ENCODE peak calls at places on chromosomes 5 and 9, in four cellular contexts. A is IMR-90, S is mammary epithelial cell, C is neuronal stem cell. U is an unnamed sample.

GRCh38 chr5:93620487-93621339 is 37.7 kb downstream of the NR2F1 start:
- DNase-seq in A (peak; percentile 68), S (peak; percentile 67), C (peak; percentile 76), U (peak; percentile 90)

GRCh38 chr5:12292610-12293204 is 388.5 kb upstream of the CTNND2 start:
- DNase-seq in A (no peak), S (peak; percentile 6), C (peak; percentile 6), U (no peak)

GRCh38 chr5:9269024-9269423 is 276.9 kb downstream of the SEMA5A start:
- DNase-seq in A (no peak), S (peak; percentile 92), C (no peak), U (no peak)

GRCh38 chr9:95516221-95516735 is 493 bp downstream of the PTCH1 start:
- DNase-seq in A (no peak), S (no peak), C (no peak), U (peak; percentile 65)

GRCh38 chr9:116238225-116238624 is 84.6 kb downstream of the PAPPA start:
- DNase-seq in A (peak; percentile 93), S (peak; percentile 68), C (no peak), U (peak; percentile 82)

GRCh38 chr9:32875242-32875641 is 91.9 kb downstream of the TMEM215 start:
- DNase-seq in A (no peak), S (peak; percentile 1), C (no peak), U (no peak)

GRCh38 chr5:142115937-142116614 is 7.5 kb downstream of the NDFIP1 start:
- DNase-seq in A (peak; percentile 79), S (peak; percentile 55), C (no peak), U (peak; percentile 58)

GRCh38 chr5:129664336-129664937 is 83.5 kb upstream of the MINAR2 start:
- DNase-seq in A (peak; percentile 35), S (peak; percentile 20), C (no peak), U (peak; percentile 61)

GRCh38 chr9:12972608-12973589 is 198.1 kb downstream of the LURAP1L start:
- DNase-seq in A (no peak), S (no peak), C (no peak), U (no peak)

GRCh38 chr9:20225841-20226240 is 396.5 kb downstream of the MLLT3 start:
- DNase-seq in A (no peak), S (no peak), C (no peak), U (peak; percentile 9)

GRCh38 chr9:127388037-127388855 is 8.7 kb upstream of the SLC2A8 start:
- DNase-seq in A (peak; percentile 98), S (peak; percentile 96), C (no peak), U (peak; percentile 98)

GRCh38 chr9:35852876-35853865 is 17.0 kb downstream of the OR13J1 start:
- DNase-seq in A (no peak), S (no peak), C (no peak), U (no peak)

GRCh38 chr9:26012797-26013594 is 334.8 kb upstream of the TUSC1 start:
- DNase-seq in A (peak; percentile 13), S (no peak), C (no peak), U (peak; percentile 31)

GRCh38 chr5:159051431-159052281 is 48.1 kb downstream of the EBF1 start:
- DNase-seq in A (no peak), S (no peak), C (no peak), U (peak; percentile 47)

GRCh38 chr9:125477089-125477544 is 215.5 kb downstream of the GAPVD1 start:
- DNase-seq in A (no peak), S (no peak), C (no peak), U (no peak)

GRCh38 chr9:79134654-79135053 is 437.1 kb upstream of the TLE4 start:
- DNase-seq in A (peak; percentile 12), S (peak; percentile 5), C (peak; percentile 31), U (no peak)

GRCh38 chr9:16421534-16421933 is 448.9 kb downstream of the BNC2 start:
- DNase-seq in A (peak; percentile 24), S (no peak), C (no peak), U (no peak)

GRCh38 chr9:98795970-98796363 is 388 bp downstream of the ANKS6 start:
- DNase-seq in A (no peak), S (no peak), C (no peak), U (peak; percentile 54)

GRCh38 chr5:9439651-9440292 is 106.1 kb downstream of the SEMA5A start:
- DNase-seq in A (peak; percentile 26), S (no peak), C (no peak), U (peak; percentile 15)

GRCh38 chr5:116740771-116741170 is 166.1 kb upstream of the SEMA6A start:
- DNase-seq in A (no peak), S (no peak), C (no peak), U (no peak)

GRCh38 chr9:96411129-96411820 is 6.9 kb downstream of the ZNF367 start:
- DNase-seq in A (no peak), S (no peak), C (no peak), U (no peak)

GRCh38 chr5:10863763-10864383 is 102.8 kb upstream of the DAP start:
- DNase-seq in A (peak; percentile 36), S (peak; percentile 17), C (peak; percentile 43), U (peak; percentile 50)

GRCh38 chr5:133890308-133890707 is 78.1 kb downstream of the C5orf15 start:
- DNase-seq in A (no peak), S (no peak), C (no peak), U (no peak)

GRCh38 chr5:74196233-74196632 is 444.3 kb downstream of the ENC1 start:
- DNase-seq in A (no peak), S (no peak), C (no peak), U (no peak)

GRCh38 chr9:91071185-91071990 is 269.8 kb downstream of the SYK start:
- DNase-seq in A (peak; percentile 99), S (peak; percentile 70), C (no peak), U (peak; percentile 42)
- H3K9ac ChIP-seq in A (peak overlapping the region; percentile 29), S (no peak overlapping the region), C (no peak overlapping the region), U (peak overlapping the region; percentile 53)

DNA sequence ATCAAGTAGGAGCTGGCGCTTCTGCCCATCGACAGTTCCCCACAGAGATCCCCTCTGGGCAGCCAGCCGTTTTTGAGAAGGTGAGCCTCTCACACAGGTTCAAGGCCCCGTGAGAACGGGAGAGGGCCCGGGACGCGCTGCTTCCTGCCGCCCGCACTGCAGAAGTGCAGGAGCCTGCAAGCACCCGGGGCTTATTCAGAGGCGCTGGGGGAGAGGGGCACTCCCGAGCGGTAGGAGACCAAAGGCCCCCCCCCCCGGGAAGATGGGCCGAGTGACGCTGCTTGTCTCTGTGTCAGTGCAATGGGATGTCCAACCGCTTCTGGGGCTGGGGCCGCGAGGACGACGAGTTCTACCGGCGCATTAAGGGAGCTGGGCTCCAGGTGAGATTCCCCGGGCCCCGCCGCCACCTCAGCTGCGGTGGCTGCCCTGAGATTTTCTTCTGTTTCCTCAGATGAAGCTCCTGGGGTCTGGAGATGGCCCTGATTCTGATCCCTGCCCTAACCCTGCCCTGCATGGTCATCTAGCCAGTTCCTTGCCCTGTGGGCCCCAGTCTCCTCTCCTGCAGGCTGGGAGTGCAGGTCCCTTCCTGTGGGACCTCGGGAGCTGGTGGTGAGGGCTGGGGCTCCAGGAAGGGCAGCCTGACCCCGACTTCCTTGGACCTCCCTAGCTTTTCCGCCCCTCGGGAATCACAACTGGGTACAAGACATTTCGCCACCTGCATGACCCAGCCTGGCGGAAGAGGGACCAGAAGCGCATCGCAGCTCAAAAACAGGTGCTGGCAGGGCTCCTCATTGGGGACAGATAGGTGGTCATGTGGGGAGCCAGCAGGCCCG is 8.5 kb downstream of the B4GALT7 start:
- DNase-seq in A (no peak), S (no peak), C (no peak), U (no peak)
- H3K9ac ChIP-seq in A (no peak overlapping the region), S (no peak overlapping the region), C (no peak overlapping the region), U (no peak overlapping the region)

GRCh38 chr9:130714586-130715110 is 21.1 kb downstream of the EXOSC2 start:
- DNase-seq in A (peak; percentile 41), S (no peak), C (no peak), U (peak; percentile 29)
- H3K9ac ChIP-seq in A (peak overlapping the region; percentile 68), S (peak overlapping the region; percentile 50), C (no peak overlapping the region), U (peak overlapping the region; percentile 97)

DNA sequence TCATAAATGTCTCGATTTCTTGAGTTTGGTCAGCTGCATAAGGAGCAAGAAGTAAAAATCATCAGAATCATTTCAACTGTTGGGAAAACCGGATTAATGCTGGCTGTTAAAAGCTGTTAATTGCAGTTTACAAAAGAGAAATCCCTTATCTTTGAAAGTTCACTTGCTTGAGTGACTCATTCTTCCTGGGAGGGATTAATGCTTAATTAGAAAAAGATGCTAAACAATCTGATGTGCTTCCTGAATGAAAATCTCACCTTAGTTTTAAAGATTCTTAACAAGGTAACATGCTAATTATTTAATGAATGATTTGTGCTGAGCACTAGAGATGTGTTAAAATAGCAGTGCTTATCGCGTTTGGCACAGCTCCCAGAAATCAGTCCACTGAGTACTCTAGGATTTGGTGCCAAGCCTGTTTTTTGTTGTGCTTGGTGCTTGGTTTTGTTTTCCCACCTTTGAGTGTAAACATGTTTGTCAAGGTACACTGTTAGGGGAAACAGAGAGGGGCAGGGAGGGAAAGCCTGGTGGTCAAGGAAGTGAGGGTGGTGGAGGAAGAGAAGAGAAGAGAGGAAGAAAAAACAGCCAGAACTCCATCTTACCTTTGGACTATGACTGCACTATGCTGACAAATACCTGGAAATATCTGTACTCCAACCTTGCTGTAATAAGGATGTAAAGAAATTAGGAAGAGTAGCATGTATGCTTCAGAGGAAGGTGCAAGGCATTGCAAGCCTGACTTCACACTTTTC is 157.4 kb upstream of the ISL1 start:
- DNase-seq in A (no peak), S (no peak), C (no peak), U (no peak)
- H3K9ac ChIP-seq in A (no peak overlapping the region), S (no peak overlapping the region), C (no peak overlapping the region), U (no peak overlapping the region)

GRCh38 chr5:139655727-139656271 is 7.7 kb downstream of the CXXC5 start:
- DNase-seq in A (peak; percentile 69), S (no peak), C (no peak), U (peak; percentile 90)
- H3K9ac ChIP-seq in A (peak overlapping the region; percentile 67), S (no peak overlapping the region), C (no peak overlapping the region), U (peak overlapping the region; percentile 71)

GRCh38 chr9:4224181-4224580 is 75.7 kb downstream of the GLIS3 start:
- DNase-seq in A (no peak), S (no peak), C (no peak), U (no peak)
- H3K9ac ChIP-seq in A (no peak overlapping the region), S (no peak overlapping the region), C (no peak overlapping the region), U (no peak overlapping the region)